ENCODE peak calls at places on chromosomes 12 and 14, in six cellular contexts. One of them, this sample, is unnamed.

GRCh38 chr12:3951380-3952135 is 78.4 kb upstream of the PARP11 start:
- DNase-seq in naive thymus-derived CD4-positive, alpha-beta T cell: no peak
- DNase-seq in body of pancreas: no peak
- DNase-seq in right cardiac atrium: no peak
- DNase-seq in GM23338: peak
- DNase-seq in BE2C: no peak
- DNase-seq in this sample: no peak

GRCh38 chr12:19044877-19045276 is 84.7 kb upstream of the PLEKHA5 start:
- DNase-seq in GM23338: no peak
- DNase-seq in BE2C: no peak
- DNase-seq in body of pancreas: no peak
- DNase-seq in naive thymus-derived CD4-positive, alpha-beta T cell: no peak
- DNase-seq in right cardiac atrium: no peak
- DNase-seq in this sample: no peak

GRCh38 chr12:21825924-21826548 is 51.5 kb upstream of the KCNJ8 start:
- DNase-seq in GM23338: no peak
- DNase-seq in naive thymus-derived CD4-positive, alpha-beta T cell: no peak
- DNase-seq in right cardiac atrium: no peak
- DNase-seq in body of pancreas: no peak
- DNase-seq in BE2C: no peak
- DNase-seq in this sample: no peak

GRCh38 chr12:130063866-130064265 is 98.4 kb upstream of the FZD10 start:
- DNase-seq in right cardiac atrium: no peak
- DNase-seq in GM23338: no peak
- DNase-seq in body of pancreas: no peak
- DNase-seq in BE2C: no peak
- DNase-seq in naive thymus-derived CD4-positive, alpha-beta T cell: no peak
- DNase-seq in this sample: no peak

GRCh38 chr12:53844989-53845836 is 93.4 kb upstream of the HOXC13 start:
- DNase-seq in GM23338: peak
- DNase-seq in body of pancreas: no peak
- DNase-seq in naive thymus-derived CD4-positive, alpha-beta T cell: no peak
- DNase-seq in right cardiac atrium: no peak
- DNase-seq in BE2C: no peak
- DNase-seq in this sample: peak

GRCh38 chr14:70714055-70714550 is 72.4 kb downstream of the TTC9 start:
- DNase-seq in body of pancreas: peak
- DNase-seq in right cardiac atrium: no peak
- DNase-seq in GM23338: peak
- DNase-seq in BE2C: peak
- DNase-seq in naive thymus-derived CD4-positive, alpha-beta T cell: peak
- DNase-seq in this sample: peak

GRCh38 chr12:8544295-8544694 is 3.6 kb upstream of the CLEC4E start:
- DNase-seq in BE2C: peak
- DNase-seq in body of pancreas: peak
- DNase-seq in right cardiac atrium: peak
- DNase-seq in naive thymus-derived CD4-positive, alpha-beta T cell: peak
- DNase-seq in GM23338: peak
- DNase-seq in this sample: peak

GRCh38 chr14:91158091-91158790 is 44.4 kb downstream of the DGLUCY start:
- DNase-seq in BE2C: no peak
- DNase-seq in GM23338: no peak
- DNase-seq in right cardiac atrium: peak
- DNase-seq in naive thymus-derived CD4-positive, alpha-beta T cell: no peak
- DNase-seq in body of pancreas: peak
- DNase-seq in this sample: no peak

GRCh38 chr14:45177081-45177480 is 41.4 kb downstream of the FANCM start:
- DNase-seq in body of pancreas: no peak
- DNase-seq in GM23338: no peak
- DNase-seq in BE2C: no peak
- DNase-seq in right cardiac atrium: no peak
- DNase-seq in naive thymus-derived CD4-positive, alpha-beta T cell: no peak
- DNase-seq in this sample: peak

GRCh38 chr12:49647280-49647679 is 23.9 kb downstream of the PRPF40B start:
- DNase-seq in body of pancreas: no peak
- DNase-seq in right cardiac atrium: no peak
- DNase-seq in GM23338: no peak
- DNase-seq in naive thymus-derived CD4-positive, alpha-beta T cell: no peak
- DNase-seq in BE2C: no peak
- DNase-seq in this sample: peak

GRCh38 chr14:51789631-51790030 is 70.8 kb upstream of the GNG2 start:
- DNase-seq in body of pancreas: no peak
- DNase-seq in GM23338: no peak
- DNase-seq in naive thymus-derived CD4-positive, alpha-beta T cell: no peak
- DNase-seq in BE2C: no peak
- DNase-seq in right cardiac atrium: no peak
- DNase-seq in this sample: no peak

GRCh38 chr14:59679872-59680271 is 103.3 kb upstream of the CCDC175 start:
- DNase-seq in right cardiac atrium: no peak
- DNase-seq in BE2C: no peak
- DNase-seq in GM23338: peak
- DNase-seq in body of pancreas: peak
- DNase-seq in naive thymus-derived CD4-positive, alpha-beta T cell: no peak
- DNase-seq in this sample: peak

GRCh38 chr12:86254399-86255107 is 1.6 kb downstream of the MGAT4C start:
- DNase-seq in body of pancreas: no peak
- DNase-seq in right cardiac atrium: no peak
- DNase-seq in BE2C: no peak
- DNase-seq in naive thymus-derived CD4-positive, alpha-beta T cell: no peak
- DNase-seq in GM23338: no peak
- DNase-seq in this sample: peak

GRCh38 chr14:91241848-91242247 is 2.7 kb downstream of the GPR68 start:
- DNase-seq in naive thymus-derived CD4-positive, alpha-beta T cell: no peak
- DNase-seq in right cardiac atrium: no peak
- DNase-seq in body of pancreas: peak
- DNase-seq in BE2C: no peak
- DNase-seq in GM23338: no peak
- DNase-seq in this sample: no peak

GRCh38 chr12:67789266-67789665 is 140.7 kb downstream of the DYRK2 start:
- DNase-seq in body of pancreas: no peak
- DNase-seq in naive thymus-derived CD4-positive, alpha-beta T cell: no peak
- DNase-seq in GM23338: no peak
- DNase-seq in right cardiac atrium: no peak
- DNase-seq in BE2C: no peak
- DNase-seq in this sample: no peak

GRCh38 chr12:1050059-1050707 is 59.2 kb downstream of the ERC1 start:
- DNase-seq in GM23338: no peak
- DNase-seq in right cardiac atrium: no peak
- DNase-seq in naive thymus-derived CD4-positive, alpha-beta T cell: no peak
- DNase-seq in body of pancreas: no peak
- DNase-seq in BE2C: no peak
- DNase-seq in this sample: no peak

GRCh38 chr14:33184587-33184986 is 245.9 kb downstream of the NPAS3 start:
- DNase-seq in GM23338: peak
- DNase-seq in BE2C: peak
- DNase-seq in right cardiac atrium: no peak
- DNase-seq in body of pancreas: no peak
- DNase-seq in naive thymus-derived CD4-positive, alpha-beta T cell: no peak
- DNase-seq in this sample: peak

GRCh38 chr14:75232597-75232996 is 46.0 kb upstream of the FOS start:
- DNase-seq in GM23338: no peak
- DNase-seq in BE2C: no peak
- DNase-seq in naive thymus-derived CD4-positive, alpha-beta T cell: peak
- DNase-seq in right cardiac atrium: no peak
- DNase-seq in body of pancreas: no peak
- DNase-seq in this sample: no peak

GRCh38 chr12:52655251-52655650 is 3.2 kb upstream of the KRT2 start:
- DNase-seq in BE2C: no peak
- DNase-seq in GM23338: no peak
- DNase-seq in naive thymus-derived CD4-positive, alpha-beta T cell: no peak
- DNase-seq in right cardiac atrium: no peak
- DNase-seq in body of pancreas: no peak
- DNase-seq in this sample: no peak

GRCh38 chr12:50765325-50765911 is 1.5 kb downstream of the ATF1 start:
- DNase-seq in naive thymus-derived CD4-positive, alpha-beta T cell: peak
- DNase-seq in right cardiac atrium: no peak
- DNase-seq in body of pancreas: peak
- DNase-seq in BE2C: peak
- DNase-seq in GM23338: peak
- DNase-seq in this sample: peak

GRCh38 chr14:21039585-21040369 is 2.4 kb upstream of the RNASE7 start:
- DNase-seq in body of pancreas: peak
- DNase-seq in GM23338: peak
- DNase-seq in right cardiac atrium: peak
- DNase-seq in naive thymus-derived CD4-positive, alpha-beta T cell: peak
- DNase-seq in BE2C: peak
- DNase-seq in this sample: peak

GRCh38 chr14:87233806-87234384 is 759.1 kb downstream of the GALC start:
- DNase-seq in right cardiac atrium: no peak
- DNase-seq in BE2C: no peak
- DNase-seq in GM23338: no peak
- DNase-seq in naive thymus-derived CD4-positive, alpha-beta T cell: no peak
- DNase-seq in body of pancreas: no peak
- DNase-seq in this sample: no peak

GRCh38 chr12:28868414-28868813 is 280.7 kb upstream of the FAR2 start:
- DNase-seq in naive thymus-derived CD4-positive, alpha-beta T cell: no peak
- DNase-seq in BE2C: no peak
- DNase-seq in body of pancreas: no peak
- DNase-seq in GM23338: no peak
- DNase-seq in right cardiac atrium: no peak
- DNase-seq in this sample: no peak

GRCh38 chr14:57057803-57058202 is 210.9 kb downstream of the EXOC5 start:
- DNase-seq in BE2C: no peak
- DNase-seq in GM23338: no peak
- DNase-seq in naive thymus-derived CD4-positive, alpha-beta T cell: no peak
- DNase-seq in right cardiac atrium: no peak
- DNase-seq in body of pancreas: peak
- DNase-seq in this sample: no peak

GRCh38 chr14:80959448-80960006 is 4.1 kb downstream of the TSHR start:
- DNase-seq in naive thymus-derived CD4-positive, alpha-beta T cell: peak
- DNase-seq in BE2C: no peak
- DNase-seq in right cardiac atrium: no peak
- DNase-seq in body of pancreas: peak
- DNase-seq in GM23338: no peak
- DNase-seq in this sample: no peak

GRCh38 chr14:75060420-75060819 is 3.4 kb downstream of the ACYP1 start:
- DNase-seq in BE2C: no peak
- DNase-seq in GM23338: no peak
- DNase-seq in right cardiac atrium: no peak
- DNase-seq in body of pancreas: no peak
- DNase-seq in naive thymus-derived CD4-positive, alpha-beta T cell: no peak
- DNase-seq in this sample: no peak

DNA sequence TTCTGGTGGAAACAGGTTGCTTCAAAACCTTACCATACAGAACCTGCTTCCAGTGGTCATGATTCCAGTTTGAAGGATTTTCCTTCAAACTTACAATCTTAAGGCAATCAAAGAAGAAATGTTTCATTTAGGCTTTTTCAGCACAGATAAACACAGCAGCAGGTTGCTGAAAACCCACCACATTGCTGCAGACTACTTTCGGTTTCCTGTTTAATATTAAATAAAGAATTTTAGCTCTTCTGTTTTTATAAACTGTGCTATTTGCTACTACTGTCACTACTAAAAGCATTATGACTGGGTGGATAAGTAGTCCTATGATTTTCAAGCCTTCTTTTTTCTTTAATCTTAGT is 13.2 kb upstream of the FOXN3 start:
- DNase-seq in BE2C: no peak
- DNase-seq in GM23338: no peak
- DNase-seq in naive thymus-derived CD4-positive, alpha-beta T cell: no peak
- DNase-seq in body of pancreas: no peak
- DNase-seq in right cardiac atrium: no peak
- DNase-seq in this sample: peak
- H3K4me3 ChIP-seq in BE2C: no peak
- H3K4me3 ChIP-seq in GM23338: no peak
- H3K4me3 ChIP-seq in naive thymus-derived CD4-positive, alpha-beta T cell: peak
- H3K4me3 ChIP-seq in body of pancreas: no peak
- H3K4me3 ChIP-seq in right cardiac atrium: peak
- H3K4me3 ChIP-seq in this sample: peak

DNA sequence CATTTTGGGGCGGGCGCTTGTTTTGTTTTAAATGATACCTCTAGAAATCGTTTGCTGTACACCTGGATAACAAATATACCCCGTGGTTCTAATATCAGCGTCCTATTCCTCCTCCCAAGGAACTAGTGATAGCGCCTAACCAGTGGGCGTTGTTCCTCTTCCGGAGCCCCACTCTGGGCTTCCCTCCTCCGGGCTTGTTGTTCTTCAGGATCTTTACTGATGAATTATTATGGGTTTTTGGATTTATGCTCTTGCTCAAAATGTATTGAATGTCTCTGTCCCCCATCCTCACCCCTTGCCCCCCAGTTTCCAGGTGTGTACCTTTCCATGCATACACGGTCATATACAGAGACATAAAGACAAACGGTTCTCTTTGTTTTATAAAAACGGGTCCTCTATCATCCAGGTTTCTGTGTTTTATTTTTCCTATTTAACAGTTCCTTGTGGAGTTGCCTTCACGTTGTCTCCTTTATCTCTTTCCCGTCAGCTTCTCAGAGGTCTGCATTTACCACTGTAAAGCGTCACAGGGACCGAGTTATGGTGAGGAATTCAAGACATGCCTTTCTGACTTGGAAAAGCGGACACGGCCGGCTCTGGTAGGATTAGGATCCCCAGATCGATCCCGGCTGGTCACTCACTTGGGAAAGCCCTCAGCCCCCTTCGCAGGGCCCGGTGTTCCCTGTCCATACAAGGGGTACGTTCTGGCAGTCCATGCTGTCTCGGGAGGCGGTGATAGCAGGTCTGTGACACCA is 655 bp upstream of the PLEKHG3 start:
- DNase-seq in right cardiac atrium: no peak
- DNase-seq in BE2C: no peak
- DNase-seq in body of pancreas: no peak
- DNase-seq in GM23338: peak
- DNase-seq in naive thymus-derived CD4-positive, alpha-beta T cell: no peak
- DNase-seq in this sample: peak
- H3K4me3 ChIP-seq in right cardiac atrium: peak
- H3K4me3 ChIP-seq in BE2C: peak
- H3K4me3 ChIP-seq in body of pancreas: peak
- H3K4me3 ChIP-seq in GM23338: peak
- H3K4me3 ChIP-seq in naive thymus-derived CD4-positive, alpha-beta T cell: peak
- H3K4me3 ChIP-seq in this sample: peak

GRCh38 chr12:123660328-123660727 is 10.6 kb upstream of the TCTN2 start:
- DNase-seq in body of pancreas: no peak
- DNase-seq in GM23338: no peak
- DNase-seq in right cardiac atrium: no peak
- DNase-seq in naive thymus-derived CD4-positive, alpha-beta T cell: no peak
- DNase-seq in BE2C: no peak
- DNase-seq in this sample: peak
- H3K4me3 ChIP-seq in body of pancreas: no peak
- H3K4me3 ChIP-seq in GM23338: no peak
- H3K4me3 ChIP-seq in right cardiac atrium: no peak
- H3K4me3 ChIP-seq in naive thymus-derived CD4-positive, alpha-beta T cell: no peak
- H3K4me3 ChIP-seq in BE2C: no peak
- H3K4me3 ChIP-seq in this sample: no peak

DNA sequence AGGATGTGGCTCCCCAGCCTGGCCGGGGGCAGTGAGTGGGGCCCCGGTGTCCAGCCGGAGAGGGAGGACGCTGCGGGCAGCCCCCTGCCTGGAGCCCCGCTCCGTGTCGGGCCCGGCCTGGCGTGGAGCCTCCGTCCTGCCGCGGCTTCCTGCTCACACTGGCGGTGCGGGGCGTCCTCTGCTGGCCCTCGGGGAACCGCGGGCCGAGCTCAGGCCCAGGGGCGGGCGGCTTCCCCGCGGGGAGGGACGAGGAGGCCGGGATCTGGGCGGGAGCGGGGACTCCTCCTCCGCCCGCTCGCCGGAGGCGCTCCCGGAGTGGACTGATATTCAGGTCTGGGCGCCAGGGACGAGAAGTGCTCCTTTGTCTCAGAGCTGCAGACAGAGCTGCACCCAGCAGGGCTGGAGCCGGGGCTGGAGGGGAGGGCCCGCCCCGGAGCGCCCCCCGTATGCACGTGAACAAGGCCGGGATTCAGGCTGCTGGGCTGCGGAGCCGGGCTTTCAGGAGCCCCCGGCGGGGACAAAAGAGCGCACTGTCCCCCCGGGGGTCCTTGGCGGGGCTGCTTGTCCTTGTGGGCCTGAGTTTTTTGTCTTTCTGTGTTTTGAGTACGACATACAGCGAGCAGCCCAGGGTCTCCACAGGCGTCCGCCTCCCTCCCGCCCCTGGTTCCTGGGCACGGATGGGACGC is 2.3 kb downstream of the MMP17 start:
- DNase-seq in body of pancreas: peak
- DNase-seq in BE2C: peak
- DNase-seq in GM23338: peak
- DNase-seq in naive thymus-derived CD4-positive, alpha-beta T cell: peak
- DNase-seq in right cardiac atrium: peak
- DNase-seq in this sample: peak
- H3K4me3 ChIP-seq in body of pancreas: no peak
- H3K4me3 ChIP-seq in BE2C: peak
- H3K4me3 ChIP-seq in GM23338: peak
- H3K4me3 ChIP-seq in naive thymus-derived CD4-positive, alpha-beta T cell: peak
- H3K4me3 ChIP-seq in right cardiac atrium: peak
- H3K4me3 ChIP-seq in this sample: peak